ENCODE peak calls at places on chromosome 20, in six cellular contexts. One of them, this sample, is unnamed.

GRCh38 chr20:53981752-53982437 is 88.5 kb downstream of the BCAS1 start:
- DNase-seq in spleen: no peak
- DNase-seq in right lobe of liver: no peak
- DNase-seq in esophagus muscularis mucosa: no peak
- DNase-seq in dorsolateral prefrontal cortex: no peak
- DNase-seq in psoas muscle: no peak
- DNase-seq in this sample: no peak

GRCh38 chr20:32234135-32234808 is 26.6 kb downstream of the POFUT1 start:
- DNase-seq in spleen: no peak
- DNase-seq in right lobe of liver: no peak
- DNase-seq in esophagus muscularis mucosa: no peak
- DNase-seq in dorsolateral prefrontal cortex: no peak
- DNase-seq in psoas muscle: no peak
- DNase-seq in this sample: no peak

GRCh38 chr20:42018979-42019378 is 400.8 kb upstream of the CHD6 start:
- DNase-seq in spleen: no peak
- DNase-seq in right lobe of liver: no peak
- DNase-seq in esophagus muscularis mucosa: peak
- DNase-seq in dorsolateral prefrontal cortex: no peak
- DNase-seq in psoas muscle: no peak
- DNase-seq in this sample: no peak

GRCh38 chr20:4585104-4585753 is 136.5 kb upstream of the PRND start:
- DNase-seq in spleen: no peak
- DNase-seq in right lobe of liver: no peak
- DNase-seq in esophagus muscularis mucosa: peak
- DNase-seq in dorsolateral prefrontal cortex: no peak
- DNase-seq in psoas muscle: no peak
- DNase-seq in this sample: no peak

GRCh38 chr20:4038676-4039075 is 23.3 kb upstream of the RNF24 start:
- DNase-seq in spleen: no peak
- DNase-seq in right lobe of liver: no peak
- DNase-seq in esophagus muscularis mucosa: no peak
- DNase-seq in dorsolateral prefrontal cortex: no peak
- DNase-seq in psoas muscle: no peak
- DNase-seq in this sample: no peak

GRCh38 chr20:64216036-64216435 is 39.5 kb upstream of the PCMTD2 start:
- DNase-seq in spleen: no peak
- DNase-seq in right lobe of liver: no peak
- DNase-seq in esophagus muscularis mucosa: no peak
- DNase-seq in dorsolateral prefrontal cortex: no peak
- DNase-seq in psoas muscle: no peak
- DNase-seq in this sample: no peak

GRCh38 chr20:63946986-63947637 is 9.1 kb downstream of the UCKL1 start:
- DNase-seq in spleen: peak
- DNase-seq in right lobe of liver: no peak
- DNase-seq in esophagus muscularis mucosa: no peak
- DNase-seq in dorsolateral prefrontal cortex: no peak
- DNase-seq in psoas muscle: peak
- DNase-seq in this sample: no peak

GRCh38 chr20:47973519-47974233 is 188.4 kb upstream of the SULF2 start:
- DNase-seq in spleen: peak
- DNase-seq in right lobe of liver: no peak
- DNase-seq in esophagus muscularis mucosa: no peak
- DNase-seq in dorsolateral prefrontal cortex: no peak
- DNase-seq in psoas muscle: no peak
- DNase-seq in this sample: no peak

GRCh38 chr20:59821201-59821600 is 112.2 kb downstream of the SYCP2 start:
- DNase-seq in spleen: peak
- DNase-seq in right lobe of liver: no peak
- DNase-seq in esophagus muscularis mucosa: peak
- DNase-seq in dorsolateral prefrontal cortex: no peak
- DNase-seq in psoas muscle: no peak
- DNase-seq in this sample: no peak

GRCh38 chr20:59818911-59819310 is 114.5 kb downstream of the SYCP2 start:
- DNase-seq in spleen: peak
- DNase-seq in right lobe of liver: no peak
- DNase-seq in esophagus muscularis mucosa: peak
- DNase-seq in dorsolateral prefrontal cortex: no peak
- DNase-seq in psoas muscle: no peak
- DNase-seq in this sample: no peak

GRCh38 chr20:59820204-59821041 is 113.0 kb downstream of the SYCP2 start:
- DNase-seq in spleen: peak
- DNase-seq in right lobe of liver: no peak
- DNase-seq in esophagus muscularis mucosa: peak
- DNase-seq in dorsolateral prefrontal cortex: peak
- DNase-seq in psoas muscle: peak
- DNase-seq in this sample: no peak

GRCh38 chr20:59817846-59818245 is 115.6 kb downstream of the SYCP2 start:
- DNase-seq in spleen: peak
- DNase-seq in right lobe of liver: no peak
- DNase-seq in esophagus muscularis mucosa: peak
- DNase-seq in dorsolateral prefrontal cortex: no peak
- DNase-seq in psoas muscle: no peak
- DNase-seq in this sample: no peak

DNA sequence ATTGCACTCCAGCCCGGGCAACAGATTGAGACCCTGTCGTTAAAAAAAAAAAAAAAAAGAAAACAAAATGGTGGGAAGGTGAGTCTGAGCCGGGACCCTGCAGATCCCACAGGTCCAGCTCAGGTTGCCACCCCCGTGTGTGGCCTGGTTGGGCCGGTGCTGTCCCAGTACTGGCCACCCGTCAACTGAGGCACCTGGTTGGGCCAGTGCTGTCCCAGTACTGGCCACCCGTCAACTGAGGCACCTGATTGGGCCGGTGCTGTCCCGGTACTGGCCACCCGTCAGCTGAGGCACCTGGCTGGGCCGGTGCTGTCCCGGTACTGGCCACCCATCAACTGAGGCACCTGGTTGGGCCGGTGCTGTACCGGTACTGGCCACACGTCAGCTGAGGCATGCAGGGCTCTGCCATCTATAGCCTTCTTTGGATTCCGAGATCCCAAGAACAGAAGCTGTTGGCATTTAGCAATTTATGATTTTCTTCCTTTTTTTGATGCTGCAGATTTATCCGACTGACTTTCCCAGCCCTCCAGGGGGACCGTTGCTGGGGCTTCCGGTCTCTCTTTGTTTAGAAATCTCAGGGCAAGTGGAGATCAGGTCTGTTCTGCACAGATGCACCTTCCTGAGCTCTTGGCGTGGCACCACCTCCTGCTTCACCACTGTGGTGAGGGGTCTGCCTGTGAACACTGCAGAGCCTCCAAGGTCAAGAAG is 113.8 kb downstream of the SYCP2 start:
- DNase-seq in spleen: peak
- DNase-seq in right lobe of liver: no peak
- DNase-seq in esophagus muscularis mucosa: peak
- DNase-seq in dorsolateral prefrontal cortex: no peak
- DNase-seq in psoas muscle: no peak
- DNase-seq in this sample: no peak
- H3K27ac ChIP-seq in spleen: no peak
- H3K27ac ChIP-seq in right lobe of liver: no peak
- H3K27ac ChIP-seq in esophagus muscularis mucosa: no peak
- H3K27ac ChIP-seq in dorsolateral prefrontal cortex: peak
- H3K27ac ChIP-seq in psoas muscle: no peak
- H3K27ac ChIP-seq in this sample: no peak

GRCh38 chr20:46544576-46544975 is 5.9 kb downstream of the OCSTAMP start:
- DNase-seq in spleen: no peak
- DNase-seq in right lobe of liver: no peak
- DNase-seq in esophagus muscularis mucosa: no peak
- DNase-seq in dorsolateral prefrontal cortex: no peak
- DNase-seq in psoas muscle: no peak
- DNase-seq in this sample: no peak
- TF ChIP-seq CTCF in spleen: no peak
- TF ChIP-seq CTCF in right lobe of liver: no peak
- TF ChIP-seq CTCF in esophagus muscularis mucosa: no peak
- TF ChIP-seq CTCF in dorsolateral prefrontal cortex: no peak
- TF ChIP-seq CTCF in psoas muscle: no peak
- TF ChIP-seq CTCF in this sample: no peak

GRCh38 chr20:10077886-10078285 is 43.1 kb downstream of the ANKEF1 start:
- DNase-seq in spleen: no peak
- DNase-seq in right lobe of liver: no peak
- DNase-seq in esophagus muscularis mucosa: no peak
- DNase-seq in dorsolateral prefrontal cortex: no peak
- DNase-seq in psoas muscle: no peak
- DNase-seq in this sample: no peak

GRCh38 chr20:10078403-10078802 is 43.6 kb downstream of the ANKEF1 start:
- DNase-seq in spleen: no peak
- DNase-seq in right lobe of liver: no peak
- DNase-seq in esophagus muscularis mucosa: no peak
- DNase-seq in dorsolateral prefrontal cortex: no peak
- DNase-seq in psoas muscle: no peak
- DNase-seq in this sample: no peak

GRCh38 chr20:10080554-10080953 is 45.8 kb downstream of the ANKEF1 start:
- DNase-seq in spleen: no peak
- DNase-seq in right lobe of liver: no peak
- DNase-seq in esophagus muscularis mucosa: no peak
- DNase-seq in dorsolateral prefrontal cortex: no peak
- DNase-seq in psoas muscle: no peak
- DNase-seq in this sample: no peak

GRCh38 chr20:10077081-10077471 is 42.3 kb downstream of the ANKEF1 start:
- DNase-seq in spleen: no peak
- DNase-seq in right lobe of liver: no peak
- DNase-seq in esophagus muscularis mucosa: no peak
- DNase-seq in dorsolateral prefrontal cortex: no peak
- DNase-seq in psoas muscle: no peak
- DNase-seq in this sample: no peak

DNA sequence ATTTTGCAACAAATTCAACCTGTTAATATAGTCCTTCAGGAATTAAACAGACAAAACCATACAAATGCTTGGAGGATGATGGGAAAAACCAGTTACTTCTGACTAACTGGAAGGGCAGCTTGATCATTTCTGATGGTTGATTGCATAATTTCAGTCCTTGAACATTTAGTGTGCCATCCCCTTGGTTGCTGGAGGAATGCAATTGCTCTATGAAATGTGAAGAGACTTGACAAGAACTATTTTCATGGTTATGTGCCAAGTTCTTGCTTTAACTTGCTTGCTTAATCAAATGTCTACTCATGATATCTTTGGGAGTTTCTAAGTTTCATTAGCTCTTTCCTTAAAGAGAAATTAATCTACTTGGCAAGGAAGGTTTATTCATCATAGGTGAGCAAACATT is 45.2 kb downstream of the ANKEF1 start:
- DNase-seq in spleen: no peak
- DNase-seq in right lobe of liver: no peak
- DNase-seq in esophagus muscularis mucosa: no peak
- DNase-seq in dorsolateral prefrontal cortex: no peak
- DNase-seq in psoas muscle: no peak
- DNase-seq in this sample: no peak
- H3K27ac ChIP-seq in spleen: no peak
- H3K27ac ChIP-seq in right lobe of liver: no peak
- H3K27ac ChIP-seq in esophagus muscularis mucosa: no peak
- H3K27ac ChIP-seq in dorsolateral prefrontal cortex: no peak
- H3K27ac ChIP-seq in psoas muscle: no peak
- H3K27ac ChIP-seq in this sample: no peak

DNA sequence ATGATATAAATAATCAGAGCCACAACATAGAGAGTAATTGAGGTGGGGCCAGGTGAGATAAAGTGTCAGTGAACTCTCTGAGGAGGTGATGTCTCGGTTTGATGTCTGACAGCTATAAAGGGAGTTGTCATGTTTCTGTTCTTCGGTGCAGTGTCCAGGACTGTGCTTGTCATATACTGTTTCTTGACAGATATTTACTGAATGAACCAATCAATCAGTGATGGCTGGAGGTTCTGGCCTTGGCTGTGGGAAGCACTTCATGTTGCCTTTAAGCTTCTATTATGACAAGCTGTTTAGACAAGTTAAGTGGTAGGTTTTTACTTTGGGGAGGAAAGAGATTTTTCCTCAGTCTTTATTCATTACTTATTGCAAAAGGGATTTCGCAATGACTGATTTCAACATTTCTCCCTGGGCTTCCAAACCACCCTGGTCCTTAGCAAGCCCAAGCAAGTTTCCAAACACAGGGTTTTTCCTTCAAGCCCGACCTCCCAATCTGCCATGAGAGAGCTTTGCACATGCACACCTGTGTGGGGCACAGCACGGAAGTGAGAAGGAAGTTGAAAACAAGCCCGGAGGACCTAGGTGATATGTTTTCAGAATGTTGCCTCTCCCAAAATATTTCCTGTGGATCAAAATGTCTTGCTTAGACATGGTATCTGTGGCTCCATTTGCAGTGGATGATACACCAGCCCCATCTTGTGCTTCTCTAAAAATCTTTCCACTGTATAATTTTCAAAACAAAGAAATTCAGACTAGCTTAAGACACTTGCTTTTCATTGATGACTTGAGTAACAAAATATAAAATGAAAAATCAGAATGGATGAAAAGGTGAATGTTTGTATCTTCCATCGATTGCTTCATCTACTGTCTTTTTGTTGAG is 567.3 kb upstream of the BTBD3 start:
- DNase-seq in spleen: no peak
- DNase-seq in right lobe of liver: no peak
- DNase-seq in esophagus muscularis mucosa: no peak
- DNase-seq in dorsolateral prefrontal cortex: no peak
- DNase-seq in psoas muscle: no peak
- DNase-seq in this sample: no peak
- TF ChIP-seq CTCF in spleen: no peak
- TF ChIP-seq CTCF in right lobe of liver: no peak
- TF ChIP-seq CTCF in esophagus muscularis mucosa: no peak
- TF ChIP-seq CTCF in dorsolateral prefrontal cortex: no peak
- TF ChIP-seq CTCF in psoas muscle: no peak
- TF ChIP-seq CTCF in this sample: no peak

DNA sequence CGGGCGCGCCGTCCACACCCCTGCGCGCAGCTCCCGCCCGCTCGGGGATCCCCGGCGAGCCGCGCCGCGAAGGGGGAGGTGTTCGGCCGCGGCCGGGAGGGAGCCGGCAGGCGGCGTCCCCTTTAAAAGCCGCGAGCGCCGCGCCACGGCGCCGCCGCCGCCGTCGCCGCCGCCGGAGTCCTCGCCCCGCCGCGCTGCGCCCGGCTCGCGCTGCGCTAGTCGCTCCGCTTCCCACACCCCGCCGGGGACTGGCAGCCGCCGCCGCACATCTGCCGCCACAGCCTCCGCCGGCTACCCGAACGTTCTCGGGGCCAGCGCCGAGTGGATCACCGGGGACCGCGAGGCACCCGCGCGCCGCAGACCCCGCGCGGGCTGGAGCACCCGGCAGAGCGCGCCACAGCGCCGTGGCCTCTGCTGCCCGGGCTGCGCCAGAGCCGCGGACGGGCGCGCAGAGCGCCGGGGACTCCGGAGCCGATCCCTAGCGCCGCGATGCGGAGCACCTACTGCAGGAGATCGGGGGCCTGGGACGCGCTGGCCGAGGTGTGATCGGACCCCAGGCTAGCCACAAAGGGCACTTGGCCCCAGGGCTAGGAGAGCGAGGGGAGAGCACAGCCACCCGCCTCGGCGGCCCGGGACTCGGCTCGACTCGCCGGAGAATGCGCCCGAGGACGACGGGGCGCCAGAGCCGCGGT is at the start of gene BMP2:
- DNase-seq in spleen: peak
- DNase-seq in right lobe of liver: peak
- DNase-seq in esophagus muscularis mucosa: no peak
- DNase-seq in dorsolateral prefrontal cortex: peak
- DNase-seq in psoas muscle: peak
- DNase-seq in this sample: no peak
- H3K27ac ChIP-seq in spleen: peak
- H3K27ac ChIP-seq in right lobe of liver: peak
- H3K27ac ChIP-seq in esophagus muscularis mucosa: peak
- H3K27ac ChIP-seq in dorsolateral prefrontal cortex: peak
- H3K27ac ChIP-seq in psoas muscle: peak
- H3K27ac ChIP-seq in this sample: no peak